ENCODE peak calls at places on chromosomes 7 and 10, in five cellular contexts. F is BE2C, L is Peyer's patch, U is suprapubic skin, C is A549. X is an unnamed sample.
A peak's percentile ranks its signal among the peaks of the same experiment; 100 is the strongest.

GRCh38 chr7:104627516-104627915 is 299.1 kb downstream of the LHFPL3 start:
- DNase-seq in C (no peak), U (no peak), F (peak; percentile 17), L (no peak), X (peak; percentile 28)

GRCh38 chr10:102195301-102195870 is 30.7 kb upstream of the ELOVL3 start:
- DNase-seq in U (no peak), F (no peak), L (no peak), C (no peak), X (no peak)

GRCh38 chr7:71348751-71349415 is 216.9 kb downstream of the GALNT17 start:
- DNase-seq in U (no peak), L (no peak), C (no peak), F (no peak), X (no peak)

GRCh38 chr10:127834221-127834620 is 58.5 kb downstream of the CLRN3 start:
- DNase-seq in C (no peak), L (no peak), F (no peak), U (no peak), X (no peak)

GRCh38 chr7:30699706-30700495 is 17.6 kb upstream of the CRHR2 start:
- DNase-seq in L (peak; percentile 39), F (no peak), C (no peak), U (no peak), X (no peak)

GRCh38 chr7:2517678-2518077 is 1.9 kb upstream of the LFNG start:
- DNase-seq in C (no peak), U (no peak), F (no peak), L (no peak), X (no peak)

GRCh38 chr7:572013-572667 is 52.5 kb upstream of the PDGFA start:
- DNase-seq in F (no peak), L (no peak), C (no peak), U (no peak), X (no peak)

GRCh38 chr10:61897671-61898434 is 3.6 kb upstream of the ARID5B start:
- DNase-seq in L (no peak), U (no peak), C (peak; percentile 40), F (peak; percentile 31), X (no peak)

GRCh38 chr7:51186531-51186930 is 130.1 kb downstream of the COBL start:
- DNase-seq in F (no peak), C (no peak), L (no peak), U (no peak), X (no peak)

GRCh38 chr10:33952692-33953360 is 618.4 kb upstream of the NRP1 start:
- DNase-seq in F (no peak), L (no peak), U (no peak), C (no peak), X (no peak)

GRCh38 chr10:549391-549790 is 140.1 kb downstream of the DIP2C start:
- DNase-seq in U (no peak), C (no peak), F (no peak), L (no peak), X (no peak)

GRCh38 chr10:33460461-33461294 is 126.2 kb upstream of the NRP1 start:
- DNase-seq in U (no peak), L (no peak), C (no peak), F (peak; percentile 18), X (no peak)

GRCh38 chr7:36875794-36876193 is 151.5 kb upstream of the AOAH start:
- DNase-seq in L (no peak), U (no peak), C (no peak), F (no peak), X (no peak)

GRCh38 chr7:148031816-148032215 is 558.8 kb upstream of the C7orf33 start:
- DNase-seq in U (no peak), C (no peak), F (peak; percentile 32), L (no peak), X (no peak)

GRCh38 chr10:125158528-125159485 is 1.6 kb downstream of the CTBP2 start:
- DNase-seq in U (peak; percentile 80), F (peak; percentile 30), L (peak; percentile 79), C (peak; percentile 52), X (no peak)

GRCh38 chr10:98886686-98887085 is 349.0 kb downstream of the HPSE2 start:
- DNase-seq in U (no peak), F (no peak), C (no peak), L (no peak), X (no peak)

GRCh38 chr10:7069706-7070105 is 341.1 kb downstream of the SFMBT2 start:
- DNase-seq in C (no peak), L (no peak), U (no peak), F (no peak), X (no peak)
- TF ChIP-seq CTCF in C (no peak), L (no peak), U (no peak), F (no peak), X (no peak)

GRCh38 chr7:107044347-107045194 is at the start of gene PRKAR2B:
- DNase-seq in U (no peak), C (peak; percentile 60), F (peak; percentile 91), L (peak; percentile 72), X (peak; percentile 84)
- TF ChIP-seq CTCF in U (no peak), C (peak; percentile 26), F (no peak), L (no peak), X (no peak)

DNA sequence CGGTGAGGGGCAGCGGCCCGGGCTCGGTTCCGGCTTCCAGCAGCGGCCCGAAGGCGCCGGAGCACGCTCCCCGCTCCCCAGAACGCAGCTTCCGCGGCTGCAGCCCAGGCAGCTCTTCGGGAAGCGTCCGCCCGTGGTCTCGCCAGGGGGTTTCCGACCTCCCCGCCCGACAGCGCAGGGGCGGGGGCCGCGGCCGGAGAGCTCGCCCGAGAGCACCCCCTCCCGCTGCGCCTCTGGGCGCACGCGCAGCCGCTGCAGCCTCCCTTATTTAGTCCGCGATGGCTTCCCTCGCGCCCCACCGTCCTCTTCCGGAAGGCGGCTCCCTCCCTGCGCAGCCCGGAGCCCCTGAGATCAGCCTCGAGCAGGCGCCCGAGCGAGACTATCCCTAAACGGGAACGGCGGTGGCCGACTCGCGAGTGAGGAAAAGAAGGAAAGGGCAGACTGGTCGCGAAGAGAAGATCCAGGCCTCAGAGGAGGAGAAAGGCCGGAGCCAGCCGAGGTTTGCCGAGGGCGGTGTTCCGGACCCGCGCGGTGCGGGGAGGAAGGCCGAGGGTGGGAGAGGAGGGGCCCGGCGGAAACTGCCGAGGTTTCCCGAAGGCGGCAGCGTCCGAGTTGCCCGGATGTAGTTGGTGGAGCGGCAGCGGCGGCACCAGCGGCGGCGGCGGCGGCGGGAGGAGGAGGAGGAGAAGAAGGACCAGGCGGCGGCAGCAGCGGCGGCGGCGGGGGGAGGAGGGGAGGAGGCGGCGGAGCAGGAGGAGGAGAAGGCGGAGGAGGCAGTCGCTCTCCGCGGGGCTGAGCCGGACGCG is at the start of gene WAC:
- DNase-seq in F (peak; percentile 94), U (peak; percentile 97), C (peak; percentile 67), L (peak; percentile 98), X (peak; percentile 97)
- TF ChIP-seq CTCF in F (no peak), U (peak; percentile 4), C (no peak), L (peak; percentile 45), X (peak; percentile 16)

GRCh38 chr7:138000081-138000701 is 1.7 kb downstream of the CREB3L2 start:
- DNase-seq in U (peak; percentile 82), C (no peak), F (no peak), L (no peak), X (no peak)
- TF ChIP-seq CTCF in U (no peak), C (no peak), F (peak; percentile 34), L (no peak), X (no peak)

GRCh38 chr7:151632750-151633515 is 113.2 kb upstream of the RHEB start:
- DNase-seq in C (no peak), F (no peak), L (peak; percentile 71), U (no peak), X (peak; percentile 20)
- TF ChIP-seq CTCF in C (no peak), F (no peak), L (no peak), U (no peak), X (no peak)

GRCh38 chr7:155590215-155591023 is 44.1 kb upstream of the CNPY1 start:
- DNase-seq in L (no peak), U (no peak), C (no peak), F (peak; percentile 88), X (no peak)
- TF ChIP-seq CTCF in L (no peak), U (no peak), C (no peak), F (no peak), X (no peak)

DNA sequence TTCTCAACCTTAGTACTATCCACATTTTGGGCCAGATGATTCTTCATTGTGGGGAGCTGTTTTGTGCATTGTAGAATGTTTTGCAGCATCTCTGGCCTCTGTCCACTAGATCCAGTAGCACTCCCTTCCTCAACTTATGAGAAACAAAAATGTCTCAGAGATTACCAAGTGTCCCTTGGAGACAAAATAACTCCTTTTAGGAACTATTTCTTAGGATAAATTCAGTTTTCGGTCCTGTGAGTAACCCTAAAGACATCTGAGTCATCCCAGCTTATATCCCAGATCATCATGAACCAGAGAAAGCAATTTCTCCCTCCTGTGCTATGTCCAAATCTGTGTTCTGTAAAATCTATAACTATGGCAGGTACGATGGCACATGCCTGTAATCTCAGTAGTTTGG is 266.6 kb upstream of the PHYHIPL start:
- DNase-seq in C (no peak), L (no peak), F (no peak), U (no peak), X (no peak)
- TF ChIP-seq CTCF in C (no peak), L (no peak), F (no peak), U (no peak), X (no peak)

GRCh38 chr10:80700252-80700651 is 162.6 kb downstream of the SH2D4B start:
- DNase-seq in F (no peak), L (no peak), U (no peak), C (no peak), X (no peak)

GRCh38 chr10:80699602-80700039 is 161.9 kb downstream of the SH2D4B start:
- DNase-seq in C (peak; percentile 59), L (peak; percentile 81), F (peak; percentile 83), U (peak; percentile 93), X (peak; percentile 86)

GRCh38 chr10:80697926-80698325 is 160.2 kb downstream of the SH2D4B start:
- DNase-seq in U (no peak), C (no peak), F (no peak), L (no peak), X (no peak)

GRCh38 chr10:80690434-80690833 is 152.7 kb downstream of the SH2D4B start:
- DNase-seq in U (no peak), C (no peak), L (no peak), F (no peak), X (no peak)

DNA sequence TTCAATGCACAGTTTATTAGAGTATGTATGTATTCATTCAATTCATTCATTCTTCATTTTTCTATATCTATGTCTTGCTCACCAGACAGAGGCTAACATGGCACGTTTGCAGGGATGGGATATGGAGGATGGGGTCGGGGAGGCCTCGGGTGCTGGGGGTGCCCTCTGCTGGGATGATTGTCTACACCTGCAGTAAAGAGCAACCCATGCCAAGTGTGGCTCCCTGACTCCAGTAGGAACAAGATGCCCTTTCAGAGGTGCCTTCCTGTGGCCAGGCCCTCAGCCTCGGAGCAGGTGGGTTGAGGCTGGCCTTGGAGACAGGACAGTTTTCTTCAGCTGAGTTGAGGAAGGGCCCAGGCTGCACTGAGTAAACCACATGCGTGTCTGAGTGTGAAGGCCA is 157.2 kb downstream of the SH2D4B start:
- DNase-seq in U (no peak), F (no peak), C (no peak), L (no peak), X (no peak)
- TF ChIP-seq CTCF in U (no peak), F (no peak), C (no peak), L (no peak), X (no peak)

X was measured in progenitor cell of endocrine pancreas.